ENCODE peak calls at places on chromosomes 5 and 9, in ten cellular contexts. R is kidney, F is heart left ventricle, U is psoas muscle, H is GM23248, T is OCI-LY7, P is Panc1, L is cardiac muscle cell, M is aorta, B is SK-N-SH. S is an unnamed sample.

GRCh38 chr5:56696900-56697299 is 118.4 kb upstream of the MAP3K1 start:
- DNase-seq in R (no peak), F (peak; percentile 30), U (no peak), H (peak; percentile 15), T (no peak), P (no peak), L (peak; percentile 59), M (no peak), B (no peak), S (no peak)

GRCh38 chr9:93003552-93004407 is 54.7 kb upstream of the SUSD3 start:
- DNase-seq in R (peak; percentile 75), F (peak; percentile 50), U (no peak), H (peak; percentile 67), T (peak; percentile 77), P (peak; percentile 24), L (peak; percentile 60), M (no peak), B (peak; percentile 73), S (no peak)

GRCh38 chr5:149759986-149760699 is 30.0 kb downstream of the PPARGC1B start:
- DNase-seq in R (peak; percentile 37), F (no peak), U (no peak), H (peak; percentile 13), T (no peak), P (no peak), L (peak; percentile 15), M (no peak), B (no peak), S (no peak)

GRCh38 chr9:15697459-15697858 is 144.6 kb downstream of the CCDC171 start:
- DNase-seq in R (no peak), F (no peak), U (no peak), H (peak; percentile 84), T (no peak), P (no peak), L (peak; percentile 53), M (no peak), B (no peak), S (no peak)

GRCh38 chr9:38432922-38433510 is 8.8 kb upstream of the IGFBPL1 start:
- DNase-seq in R (no peak), F (no peak), U (no peak), H (peak; percentile 51), T (peak; percentile 45), P (no peak), L (peak; percentile 57), M (no peak), B (peak; percentile 47), S (peak; percentile 4)

GRCh38 chr9:107734231-107735014 is 244.9 kb upstream of the KLF4 start:
- DNase-seq in R (peak; percentile 75), F (no peak), U (peak; percentile 28), H (peak; percentile 93), T (no peak), P (no peak), L (peak; percentile 96), M (peak; percentile 59), B (no peak), S (no peak)

GRCh38 chr9:114012126-114012525 is 66.0 kb downstream of the AMBP start:
- DNase-seq in R (no peak), F (no peak), U (no peak), H (no peak), T (no peak), P (no peak), L (no peak), M (no peak), B (no peak), S (no peak)

GRCh38 chr9:83699615-83700014 is 8.1 kb downstream of the UBQLN1 start:
- DNase-seq in R (no peak), F (no peak), U (no peak), H (no peak), T (peak; percentile 29), P (no peak), L (no peak), M (no peak), B (no peak), S (no peak)

GRCh38 chr9:107251756-107252322 is 31.2 kb upstream of the RAD23B start:
- DNase-seq in R (no peak), F (peak; percentile 69), U (peak; percentile 56), H (peak; percentile 93), T (no peak), P (no peak), L (peak; percentile 86), M (no peak), B (peak; percentile 36), S (peak; percentile 63)

GRCh38 chr9:124758691-124759090 is 12.4 kb downstream of the NR6A1 start:
- DNase-seq in R (no peak), F (no peak), U (no peak), H (no peak), T (no peak), P (no peak), L (no peak), M (no peak), B (no peak), S (no peak)
- H3K27ac ChIP-seq in R (no peak overlapping the region), F (no peak overlapping the region), U (no peak overlapping the region), H (no peak overlapping the region), T (no peak overlapping the region), P (peak overlapping the region; percentile 20), L (peak overlapping the region; percentile 93), M (no peak overlapping the region), B (peak overlapping the region; percentile 13), S (no peak overlapping the region)

DNA sequence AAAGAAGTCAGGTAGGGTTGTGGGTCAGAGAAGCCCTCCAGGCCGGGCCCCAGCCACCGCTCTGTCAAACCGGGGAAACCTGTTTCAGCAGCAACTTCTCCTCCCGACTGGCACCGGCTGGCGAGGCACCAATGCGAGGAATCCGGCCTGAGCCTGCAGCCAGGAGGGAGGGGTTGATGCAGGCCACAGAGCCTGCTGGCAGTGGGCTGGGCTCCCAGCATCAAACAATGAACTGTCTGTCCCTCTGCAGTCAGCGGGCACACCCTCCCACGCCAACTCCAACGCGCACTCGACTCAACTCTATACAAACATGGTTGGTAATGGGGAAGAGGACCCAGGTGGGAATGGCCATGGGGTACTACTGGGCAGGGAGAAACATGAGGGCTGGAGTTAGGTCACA is 12.1 kb downstream of the PCDH1 start:
- DNase-seq in R (peak; percentile 96), F (no peak), U (no peak), H (no peak), T (no peak), P (no peak), L (no peak), M (no peak), B (no peak), S (no peak)
- H3K4me1 ChIP-seq in R (peaks cover 47% of the 10 kb centered on the region), F (peaks cover 11% of the 10 kb centered on the region), U (no peaks in the 10 kb centered on the region), H (no peaks in the 10 kb centered on the region), T (peaks cover 6% of the 10 kb centered on the region), P (no peaks in the 10 kb centered on the region), L (no peaks in the 10 kb centered on the region), M (no peaks in the 10 kb centered on the region), B (peaks cover 9% of the 10 kb centered on the region), S (no peaks in the 10 kb centered on the region)

DNA sequence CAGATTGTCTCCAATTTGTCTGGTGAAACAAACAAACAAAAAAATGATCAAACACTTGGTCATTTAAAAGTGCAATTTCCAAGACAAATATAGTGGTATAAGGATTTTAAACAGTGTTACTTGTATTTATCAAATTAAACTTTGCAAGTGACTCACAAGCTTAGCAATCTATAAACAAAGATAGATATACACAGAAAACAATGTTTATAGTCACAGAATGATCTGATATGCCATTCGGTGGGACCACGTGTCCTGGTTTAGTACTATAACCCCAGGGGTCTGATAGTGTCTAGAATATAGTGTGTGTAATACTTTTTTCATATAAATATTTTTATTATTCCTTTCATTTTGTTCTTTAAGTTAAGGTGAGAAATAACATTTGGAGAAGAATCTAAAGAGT is 91.3 kb downstream of the DPYSL3 start:
- DNase-seq in R (no peak), F (no peak), U (no peak), H (no peak), T (no peak), P (no peak), L (no peak), M (no peak), B (no peak), S (no peak)
- H3K27ac ChIP-seq in R (no peak overlapping the region), F (peak overlapping the region; percentile 76), U (no peak overlapping the region), H (no peak overlapping the region), T (no peak overlapping the region), P (no peak overlapping the region), L (no peak overlapping the region), M (no peak overlapping the region), B (no peak overlapping the region), S (no peak overlapping the region)

GRCh38 chr9:71032779-71033178 is 88.6 kb downstream of the TRPM3 start:
- DNase-seq in R (no peak), F (no peak), U (no peak), H (no peak), T (no peak), P (no peak), L (no peak), M (no peak), B (no peak), S (no peak)
- H3K4me1 ChIP-seq in R (no peaks in the 10 kb centered on the region), F (no peaks in the 10 kb centered on the region), U (no peaks in the 10 kb centered on the region), H (no peaks in the 10 kb centered on the region), T (no peaks in the 10 kb centered on the region), P (no peaks in the 10 kb centered on the region), L (no peaks in the 10 kb centered on the region), M (no peaks in the 10 kb centered on the region), B (no peaks in the 10 kb centered on the region), S (no peaks in the 10 kb centered on the region)

GRCh38 chr5:124736111-124736813 is 10.2 kb downstream of the ZNF608 start:
- DNase-seq in R (no peak), F (no peak), U (no peak), H (peak; percentile 77), T (no peak), P (no peak), L (peak; percentile 33), M (no peak), B (no peak), S (no peak)

GRCh38 chr5:124737651-124738050 is 8.8 kb downstream of the ZNF608 start:
- DNase-seq in R (no peak), F (no peak), U (no peak), H (no peak), T (no peak), P (no peak), L (no peak), M (no peak), B (no peak), S (no peak)

GRCh38 chr5:124735169-124735858 is 11.1 kb downstream of the ZNF608 start:
- DNase-seq in R (no peak), F (no peak), U (peak; percentile 27), H (peak; percentile 89), T (peak; percentile 73), P (no peak), L (peak; percentile 55), M (no peak), B (peak; percentile 80), S (no peak)

GRCh38 chr5:124734574-124735168 is 11.8 kb downstream of the ZNF608 start:
- DNase-seq in R (no peak), F (no peak), U (no peak), H (no peak), T (no peak), P (no peak), L (no peak), M (no peak), B (no peak), S (no peak)

DNA sequence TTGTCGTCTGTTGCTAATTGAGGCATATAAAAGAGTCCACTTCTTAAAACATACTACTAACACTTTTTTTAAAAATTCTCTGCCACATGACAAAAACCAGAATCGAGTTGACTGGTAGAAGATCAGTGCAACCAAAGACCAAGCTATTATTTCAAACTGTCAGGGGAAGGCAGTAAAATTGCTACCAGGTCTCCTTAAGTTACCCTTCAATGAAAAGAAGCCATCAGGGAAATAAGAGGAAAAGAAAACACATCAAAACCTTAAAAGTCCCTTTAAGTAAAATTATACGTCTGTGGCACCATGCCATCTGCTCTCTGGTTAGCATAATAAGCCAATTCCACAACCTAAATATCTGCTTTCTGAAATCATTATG is 9.6 kb downstream of the ZNF608 start:
- DNase-seq in R (no peak), F (no peak), U (no peak), H (no peak), T (no peak), P (no peak), L (no peak), M (no peak), B (no peak), S (no peak)
- H3K27ac ChIP-seq in R (peak overlapping the region; percentile 65), F (peak overlapping the region; percentile 35), U (peak overlapping the region; percentile 56), H (peak overlapping the region; percentile 81), T (peak overlapping the region; percentile 97), P (peak overlapping the region; percentile 100), L (peak overlapping the region; percentile 98), M (no peak overlapping the region), B (no peak overlapping the region), S (peak overlapping the region; percentile 49)

S was measured in right atrium auricular region.